ENCODE peak calls at places on chromosome 13, in six cellular contexts. O is left cardiac atrium, K is HFFc6, A is hypothalamus, E is astrocyte of the spinal cord, T is lower leg skin. P is an unnamed sample.

GRCh38 chr13:51806571-51806970 is 2.6 kb upstream of the DHRS12 start:
- DNase-seq in T (no peak), A (no peak), O (no peak), E (peak), K (peak), P (no peak)

GRCh38 chr13:53778937-53779336 is 750.3 kb downstream of the OLFM4 start:
- DNase-seq in E (no peak), O (no peak), T (no peak), A (no peak), K (no peak), P (no peak)

GRCh38 chr13:20623000-20623399 is 56.0 kb downstream of the IFT88 start:
- DNase-seq in T (no peak), O (no peak), E (no peak), A (no peak), K (no peak), P (no peak)

GRCh38 chr13:110415669-110416068 is 108.6 kb downstream of the COL4A2 start:
- DNase-seq in A (no peak), E (no peak), K (no peak), O (no peak), T (peak), P (no peak)

GRCh38 chr13:57582032-57582431 is 49.5 kb upstream of the PCDH17 start:
- DNase-seq in A (no peak), E (no peak), K (no peak), O (no peak), T (no peak), P (no peak)

GRCh38 chr13:34657716-34658115 is 284.4 kb upstream of the NBEA start:
- DNase-seq in K (peak), O (no peak), E (peak), A (no peak), T (no peak), P (no peak)

GRCh38 chr13:49683489-49683888 is 7.8 kb downstream of the EBPL start:
- DNase-seq in K (no peak), T (no peak), E (no peak), A (no peak), O (no peak), P (no peak)

GRCh38 chr13:79197933-79198332 is 208.1 kb downstream of the RBM26 start:
- DNase-seq in O (no peak), E (no peak), K (no peak), T (no peak), A (no peak), P (no peak)

GRCh38 chr13:64540468-64540867 is 2689.7 kb downstream of the PCDH9 start:
- DNase-seq in T (no peak), E (no peak), O (no peak), K (peak), A (no peak), P (no peak)

GRCh38 chr13:40200273-40200978 is 466.0 kb downstream of the FOXO1 start:
- DNase-seq in O (no peak), E (no peak), A (no peak), T (no peak), K (no peak), P (no peak)

GRCh38 chr13:73230714-73231113 is 171.9 kb downstream of the KLF5 start:
- DNase-seq in A (no peak), K (no peak), T (no peak), O (no peak), E (no peak), P (no peak)

GRCh38 chr13:39712626-39713025 is 57.2 kb downstream of the COG6 start:
- DNase-seq in T (no peak), A (no peak), K (no peak), E (no peak), O (no peak), P (no peak)

GRCh38 chr13:113974304-113975281 is 717 bp upstream of the C13orf46 start:
- DNase-seq in T (peak), K (no peak), E (no peak), A (no peak), O (peak), P (no peak)

GRCh38 chr13:87129602-87130300 is 541.4 kb upstream of the SLITRK5 start:
- DNase-seq in K (no peak), T (no peak), A (no peak), O (no peak), E (peak), P (no peak)

GRCh38 chr13:37023871-37024270 is 23.3 kb downstream of the EXOSC8 start:
- DNase-seq in A (no peak), T (no peak), O (no peak), K (peak), E (peak), P (no peak)

GRCh38 chr13:31204592-31204991 is 4.8 kb downstream of the B3GLCT start:
- DNase-seq in E (peak), T (no peak), O (no peak), K (peak), A (no peak), P (no peak)

GRCh38 chr13:99657848-99658265 is 156.6 kb downstream of the TM9SF2 start:
- DNase-seq in A (peak), T (peak), K (no peak), O (peak), E (peak), P (peak)

GRCh38 chr13:83312194-83312593 is 570.1 kb downstream of the SLITRK1 start:
- DNase-seq in K (no peak), O (no peak), T (no peak), E (peak), A (no peak), P (no peak)